ENCODE peak calls at places on chromosomes 1 and 21, in four cellular contexts. J is mesendoderm, D is H1, H is IMR-90. R is an unnamed sample.
A peak's percentile ranks its signal among the peaks of the same experiment; 100 is the strongest.

GRCh38 chr1:222370911-222371717 is 176.8 kb downstream of the HHIPL2 start:
- DNase-seq in J (peak; percentile 32), D (no peak), H (peak; percentile 99), R (no peak)

GRCh38 chr1:214397497-214397896 is 116.5 kb downstream of the SMYD2 start:
- DNase-seq in J (no peak), D (no peak), H (no peak), R (no peak)

GRCh38 chr1:7379445-7379971 is 391.6 kb upstream of the VAMP3 start:
- DNase-seq in J (peak; percentile 72), D (no peak), H (peak; percentile 83), R (peak; percentile 75)

GRCh38 chr1:43885311-43885801 is 48.2 kb upstream of the ARTN start:
- DNase-seq in J (peak; percentile 67), D (no peak), H (no peak), R (peak; percentile 85)

GRCh38 chr21:46639489-46640386 is 4.3 kb downstream of the PRMT2 start:
- DNase-seq in J (no peak), D (no peak), H (peak; percentile 16), R (no peak)

GRCh38 chr1:145958734-145959133 is 917 bp upstream of the LIX1L start:
- DNase-seq in J (no peak), D (no peak), H (no peak), R (no peak)

GRCh38 chr1:94063379-94063778 is 57.6 kb downstream of the ABCA4 start:
- DNase-seq in J (peak; percentile 48), D (no peak), H (peak; percentile 67), R (no peak)

GRCh38 chr1:58592521-58593134 is 15.6 kb upstream of the TACSTD2 start:
- DNase-seq in J (peak; percentile 56), D (no peak), H (peak; percentile 87), R (no peak)

GRCh38 chr1:173224280-173224886 is 17.3 kb upstream of the TNFSF4 start:
- DNase-seq in J (no peak), D (no peak), H (peak; percentile 28), R (no peak)

GRCh38 chr1:43454270-43455011 is 710 bp upstream of the HYI start:
- DNase-seq in J (peak; percentile 96), D (peak; percentile 43), H (peak; percentile 81), R (peak; percentile 96)

GRCh38 chr21:34129971-34130597 is 56.7 kb downstream of the MRPS6 start:
- DNase-seq in J (peak; percentile 88), D (no peak), H (peak; percentile 48), R (peak; percentile 68)

GRCh38 chr1:84834419-84835064 is 58.5 kb downstream of the LPAR3 start:
- DNase-seq in J (no peak), D (no peak), H (peak; percentile 72), R (no peak)

GRCh38 chr21:19461481-19462205 is 1058.1 kb upstream of the TMPRSS15 start:
- DNase-seq in J (peak; percentile 3), D (no peak), H (no peak), R (no peak)

GRCh38 chr1:186834405-186834958 is 5.7 kb downstream of the PLA2G4A start:
- DNase-seq in J (no peak), D (no peak), H (no peak), R (no peak)

GRCh38 chr1:184329255-184329953 is 57.4 kb upstream of the C1orf21 start:
- DNase-seq in J (no peak), D (no peak), H (no peak), R (no peak)

GRCh38 chr1:101144868-101145808 is 91.7 kb upstream of the S1PR1 start:
- DNase-seq in J (no peak), D (no peak), H (peak; percentile 60), R (no peak)

GRCh38 chr1:10475510-10475909 is 760 bp downstream of the PEX14 start:
- DNase-seq in J (no peak), D (no peak), H (no peak), R (no peak)

GRCh38 chr1:110150330-110151174 is at the start of gene SLC6A17:
- DNase-seq in J (peak; percentile 39), D (no peak), H (peak; percentile 68), R (peak; percentile 61)

GRCh38 chr1:3795453-3796214 is 664 bp downstream of the LRRC47 start:
- DNase-seq in J (no peak), D (no peak), H (no peak), R (no peak)

GRCh38 chr1:226634611-226635246 is 86.2 kb downstream of the STUM start:
- DNase-seq in J (no peak), D (no peak), H (no peak), R (no peak)

GRCh38 chr1:156390409-156391144 is 21.6 kb downstream of the RHBG start:
- DNase-seq in J (no peak), D (no peak), H (no peak), R (no peak)

GRCh38 chr1:67662884-67663283 is 22.1 kb upstream of the GADD45A start:
- DNase-seq in J (no peak), D (no peak), H (no peak), R (no peak)

GRCh38 chr1:67664048-67664447 is 21.0 kb upstream of the GADD45A start:
- DNase-seq in J (no peak), D (no peak), H (peak; percentile 49), R (no peak)

GRCh38 chr1:67655581-67655980 is 29.4 kb upstream of the GADD45A start:
- DNase-seq in J (no peak), D (no peak), H (no peak), R (no peak)

GRCh38 chr1:67653304-67653703 is 31.7 kb upstream of the GADD45A start:
- DNase-seq in J (no peak), D (no peak), H (no peak), R (no peak)

DNA sequence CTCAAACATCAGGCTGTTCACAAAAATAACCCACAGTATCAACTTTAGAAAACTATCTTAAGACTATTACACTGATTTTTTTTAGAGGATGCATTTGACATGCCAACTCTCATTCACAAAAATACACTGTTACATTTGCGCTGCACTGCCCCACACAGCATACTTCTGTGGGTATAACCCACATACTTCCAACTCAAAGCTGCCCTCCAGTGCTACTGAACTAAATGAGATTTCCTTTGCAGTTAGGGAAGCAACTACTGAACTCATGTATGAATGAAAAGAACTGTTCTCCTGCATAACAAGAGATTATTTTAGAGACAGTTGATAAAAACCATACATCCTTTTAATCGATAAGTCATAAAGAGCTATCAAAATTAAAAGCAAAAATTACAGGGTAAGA is 25.8 kb upstream of the GADD45A start:
- DNase-seq in J (no peak), D (no peak), H (no peak), R (no peak)
- H4K5ac ChIP-seq in J (no peak overlapping the region), D (no peak overlapping the region), H (no peak overlapping the region), R (no peak overlapping the region)

GRCh38 chr1:52119722-52120121 is 22.2 kb upstream of the ZFYVE9 start:
- DNase-seq in J (peak; percentile 82), D (no peak), H (no peak), R (no peak)
- H4K5ac ChIP-seq in J (no peak overlapping the region), D (no peak overlapping the region), H (no peak overlapping the region), R (no peak overlapping the region)

DNA sequence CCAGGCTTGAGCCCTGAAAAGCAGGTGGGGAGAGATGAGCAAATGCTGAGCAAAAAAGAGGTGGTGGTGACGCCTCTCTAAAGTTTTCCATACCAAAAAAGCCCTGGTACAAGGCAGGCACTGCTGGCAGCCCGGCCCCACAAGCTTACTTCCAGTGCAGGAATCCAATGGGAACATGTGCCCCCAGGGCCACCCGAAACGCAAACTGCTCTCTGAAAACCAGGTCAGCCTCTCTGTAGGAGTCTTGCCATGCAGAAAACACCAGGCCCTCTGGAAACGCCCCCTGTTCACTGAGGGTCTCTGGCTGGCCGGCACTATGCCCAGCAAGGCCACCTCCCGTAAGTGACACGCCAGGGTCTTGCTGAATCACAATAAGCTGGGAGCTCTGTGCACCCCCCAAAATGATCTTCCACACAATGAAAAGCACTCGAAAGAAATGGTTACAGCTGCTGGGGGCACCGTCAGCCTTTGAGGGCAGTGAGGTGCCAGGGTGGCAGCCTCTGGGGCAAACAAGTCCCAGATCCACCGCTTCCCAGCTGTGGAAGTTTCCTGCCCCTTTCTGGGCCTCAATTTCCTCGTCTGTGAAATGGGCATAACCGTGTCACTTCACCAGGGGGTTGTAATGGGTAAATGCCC is 170.5 kb downstream of the TOMM20 start:
- DNase-seq in J (peak; percentile 67), D (no peak), H (no peak), R (no peak)
- H4K5ac ChIP-seq in J (no peak overlapping the region), D (peak overlapping the region; percentile 49), H (peak overlapping the region; percentile 69), R (no peak overlapping the region)

DNA sequence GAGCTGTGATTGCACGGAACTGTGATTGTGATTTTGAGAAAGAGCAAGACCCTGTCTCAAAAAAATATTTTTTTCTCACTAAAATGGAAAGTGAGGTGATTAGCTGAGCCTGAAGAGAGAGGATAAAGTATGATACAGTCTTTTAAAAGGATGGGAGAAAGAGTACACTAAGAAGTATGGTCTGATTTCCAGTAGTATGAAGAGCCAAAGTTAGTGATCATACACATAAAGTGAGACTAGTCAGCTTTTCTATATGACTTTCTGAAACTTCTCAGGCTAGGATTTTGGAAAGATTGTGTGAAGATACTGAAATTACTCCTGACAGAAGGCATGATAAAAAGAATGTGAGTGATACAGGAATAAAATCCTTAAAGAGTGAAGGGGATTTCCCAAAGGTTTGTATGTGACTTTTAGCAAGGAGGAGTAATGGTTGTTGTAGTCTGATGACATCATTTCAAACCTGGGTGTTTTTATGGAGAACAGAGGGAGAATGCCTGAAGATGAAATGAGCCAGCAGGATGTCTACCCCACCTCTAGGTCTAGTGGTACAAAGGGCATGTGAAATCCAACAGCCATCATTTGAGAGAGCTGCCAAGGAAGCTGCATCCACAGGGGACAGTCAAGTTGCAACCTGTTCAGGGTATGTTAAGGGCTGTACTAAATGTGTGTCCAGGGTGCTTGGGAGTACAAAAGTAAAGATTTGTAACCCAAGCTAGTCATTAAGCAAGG is 157.7 kb downstream of the PIK3R3 start:
- DNase-seq in J (no peak), D (no peak), H (peak; percentile 68), R (no peak)
- H4K5ac ChIP-seq in J (no peak overlapping the region), D (no peak overlapping the region), H (no peak overlapping the region), R (no peak overlapping the region)

DNA sequence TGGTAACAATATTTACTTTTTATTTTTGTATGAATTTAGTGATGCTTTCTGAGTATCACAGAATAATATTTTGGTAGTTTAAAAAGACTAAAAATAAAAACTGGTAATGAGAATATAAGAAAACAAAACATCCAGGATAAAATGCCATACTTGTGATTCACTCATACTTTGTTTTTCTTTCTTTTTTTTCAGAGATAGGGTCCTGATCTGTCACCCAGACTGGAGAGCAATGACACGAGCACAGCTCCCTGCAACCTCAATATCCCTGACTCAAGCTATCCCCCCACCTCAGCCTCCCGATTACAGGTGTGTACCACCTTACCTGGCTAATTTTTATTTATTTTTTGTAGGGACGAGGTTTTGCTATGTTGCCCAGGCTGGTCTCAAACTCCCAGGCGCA is 64.2 kb upstream of the ADAM30 start:
- DNase-seq in J (no peak), D (no peak), H (peak; percentile 21), R (no peak)
- H4K5ac ChIP-seq in J (no peak overlapping the region), D (no peak overlapping the region), H (no peak overlapping the region), R (no peak overlapping the region)

R was measured in H9.